ENCODE peak calls at places on chromosomes 1 and 21, in nine cellular contexts. U, V, O, A, I, G, B, R and Q are unnamed samples. For H3K4me1 and H3K9me3, the result is how much of the 10 kb centered on the place peaks cover.

GRCh38 chr1:157580179-157580827 is 17.6 kb downstream of the FCRL4 start:
- DNase-seq in U (peak), V (peak), O (peak), A (peak), I (peak), G (peak), B (peak), R (peak), Q (peak)

GRCh38 chr1:3063379-3064295 is 5.4 kb upstream of the PRDM16 start:
- DNase-seq in U (no peak), V (no peak), O (no peak), A (no peak), I (no peak), G (no peak), B (no peak), R (no peak), Q (no peak)

GRCh38 chr1:209168204-209168603 is 415.3 kb upstream of the CAMK1G start:
- DNase-seq in U (no peak), V (no peak), O (no peak), A (peak), I (no peak), G (peak), B (peak), R (no peak), Q (no peak)

GRCh38 chr1:17306921-17307320 is 1.1 kb upstream of the PADI4 start:
- DNase-seq in U (no peak), V (no peak), O (no peak), A (no peak), I (no peak), G (no peak), B (no peak), R (no peak), Q (no peak)

GRCh38 chr1:31725134-31725533 is 21.3 kb upstream of the COL16A1 start:
- DNase-seq in U (no peak), V (no peak), O (no peak), A (no peak), I (no peak), G (no peak), B (no peak), R (no peak), Q (no peak)

GRCh38 chr1:30471307-30471706 is 252.1 kb downstream of the MATN1 start:
- DNase-seq in U (no peak), V (no peak), O (no peak), A (no peak), I (no peak), G (no peak), B (no peak), R (no peak), Q (no peak)

GRCh38 chr21:35191128-35191527 is 142.0 kb upstream of the RUNX1 start:
- DNase-seq in U (no peak), V (no peak), O (no peak), A (no peak), I (no peak), G (no peak), B (no peak), R (no peak), Q (no peak)

GRCh38 chr1:116833655-116834054 is 76.1 kb upstream of the PTGFRN start:
- DNase-seq in U (no peak), V (no peak), O (no peak), A (no peak), I (no peak), G (no peak), B (no peak), R (no peak), Q (no peak)

GRCh38 chr1:183934284-183934683 is 103.2 kb downstream of the COLGALT2 start:
- DNase-seq in U (no peak), V (no peak), O (no peak), A (no peak), I (no peak), G (no peak), B (no peak), R (no peak), Q (no peak)

DNA sequence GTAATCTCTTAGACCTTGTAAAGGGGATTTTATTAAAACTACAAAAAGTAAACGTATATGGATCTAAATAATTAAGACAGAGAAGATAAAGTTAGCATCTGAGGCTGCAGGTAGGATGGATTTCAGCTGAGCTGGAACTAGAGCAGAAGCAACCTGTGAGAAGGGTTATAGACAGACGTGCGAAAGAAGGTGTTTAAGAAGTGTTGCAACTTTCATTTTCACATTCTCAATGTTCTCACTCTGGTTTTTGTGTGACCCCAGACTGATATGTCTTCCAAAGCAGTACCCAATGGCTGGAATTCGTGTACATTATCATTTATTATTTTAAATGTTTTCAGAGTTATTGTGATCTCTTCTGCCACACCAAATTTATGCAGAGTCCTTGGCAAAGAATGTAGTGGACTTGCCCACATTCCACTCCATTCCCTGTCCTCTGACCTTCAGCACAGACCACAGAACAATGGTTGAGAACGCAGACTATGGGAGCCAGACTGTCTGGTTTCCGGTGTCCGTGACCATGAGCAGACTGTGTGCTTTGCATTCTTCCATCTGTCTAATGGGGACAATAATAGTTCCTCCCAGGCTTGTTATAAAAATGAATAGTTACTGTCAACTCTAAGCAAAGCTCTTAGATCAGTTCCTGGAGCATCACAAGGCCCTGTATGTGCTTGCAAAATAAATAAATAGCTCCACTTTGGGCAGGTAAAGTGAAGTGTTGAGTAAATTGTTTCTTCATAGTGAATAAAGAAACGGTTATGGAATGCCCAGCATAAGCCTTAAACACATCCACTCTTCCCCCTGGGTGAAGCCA is 140.6 kb upstream of the SAMSN1 start:
- DNase-seq in U (no peak), V (no peak), O (no peak), A (no peak), I (peak), G (no peak), B (peak), R (peak), Q (no peak)
- H3K4me1 ChIP-seq in U (under half), V (under half), O (under half), A (under half), I (under half), G (under half), B (under half), R (under half), Q (under half)

GRCh38 chr1:33300673-33301072 is 20.2 kb downstream of the A3GALT2 start:
- DNase-seq in U (peak), V (no peak), O (no peak), A (peak), I (no peak), G (no peak), B (peak), R (no peak), Q (peak)

GRCh38 chr1:33301273-33301984 is 19.5 kb downstream of the A3GALT2 start:
- DNase-seq in U (peak), V (no peak), O (no peak), A (peak), I (peak), G (no peak), B (no peak), R (no peak), Q (peak)

GRCh38 chr1:33299461-33300155 is 21.3 kb downstream of the A3GALT2 start:
- DNase-seq in U (no peak), V (no peak), O (no peak), A (no peak), I (no peak), G (no peak), B (no peak), R (no peak), Q (no peak)

GRCh38 chr1:33305016-33305415 is 15.9 kb downstream of the A3GALT2 start:
- DNase-seq in U (no peak), V (no peak), O (no peak), A (no peak), I (no peak), G (no peak), B (no peak), R (no peak), Q (no peak)

GRCh38 chr1:33302325-33302724 is 18.6 kb downstream of the A3GALT2 start:
- DNase-seq in U (no peak), V (no peak), O (no peak), A (no peak), I (no peak), G (no peak), B (no peak), R (peak), Q (no peak)
- H3K9me3 ChIP-seq in U (under half), V (under half), O (under half), A (under half), I (under half), G (under half), B (under half), R (under half), Q (under half)

GRCh38 chr1:227112538-227112937 is 172.4 kb downstream of the COQ8A start:
- DNase-seq in U (no peak), V (no peak), O (no peak), A (no peak), I (no peak), G (no peak), B (no peak), R (no peak), Q (no peak)

DNA sequence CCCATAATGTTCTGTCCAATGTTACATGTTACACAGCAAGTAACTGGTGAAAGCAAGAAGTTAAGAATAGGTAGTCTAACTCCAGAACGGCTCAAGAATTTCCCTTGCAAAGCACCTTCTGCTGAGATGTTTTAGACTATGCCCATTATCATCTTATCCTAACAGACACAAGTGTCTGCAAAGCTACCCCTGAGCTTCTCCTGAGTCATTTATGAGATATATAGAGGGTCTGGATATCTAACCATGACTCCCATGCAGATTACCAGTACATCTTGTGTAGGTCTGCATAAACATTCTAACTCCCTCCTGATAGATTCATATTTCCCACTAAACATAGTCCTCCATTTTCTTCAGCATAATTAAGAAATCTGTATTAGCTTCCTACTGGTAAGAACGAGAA is 171.7 kb downstream of the COQ8A start:
- DNase-seq in U (no peak), V (no peak), O (no peak), A (no peak), I (no peak), G (no peak), B (no peak), R (no peak), Q (no peak)
- H3K9ac ChIP-seq in U (no peak), V (no peak), O (no peak), A (no peak), I (no peak), G (no peak), B (no peak), R (no peak), Q (no peak)

GRCh38 chr1:193494368-193494767 is 308.0 kb upstream of the B3GALT2 start:
- DNase-seq in U (no peak), V (no peak), O (no peak), A (no peak), I (no peak), G (no peak), B (no peak), R (no peak), Q (no peak)

DNA sequence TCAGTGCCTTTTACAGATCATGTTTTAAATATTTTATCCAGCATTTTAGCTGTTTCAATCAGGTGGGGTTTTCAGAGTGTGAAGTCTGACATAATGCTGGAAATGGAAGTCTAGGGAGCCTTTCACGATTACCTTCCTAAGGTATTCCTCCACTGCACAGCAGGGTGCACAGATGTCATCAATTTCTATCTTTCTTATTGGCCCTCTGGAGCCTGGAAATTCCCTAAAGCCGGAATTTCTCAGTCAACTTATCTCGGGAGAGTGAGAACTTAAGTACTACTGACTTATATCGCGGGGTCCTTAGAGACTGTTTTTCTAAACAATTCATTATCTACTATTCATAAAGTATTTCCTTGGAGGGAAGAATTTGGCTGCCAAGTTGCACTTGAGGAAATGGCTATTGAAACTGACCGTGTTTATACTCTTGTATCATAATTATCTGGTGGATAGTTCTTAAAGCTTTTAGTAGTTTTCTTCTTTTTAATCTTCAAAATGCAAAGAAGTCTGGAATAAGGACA is 311.7 kb upstream of the B3GALT2 start:
- DNase-seq in U (no peak), V (no peak), O (no peak), A (no peak), I (no peak), G (no peak), B (no peak), R (no peak), Q (no peak)
- H3K4me1 ChIP-seq in U (under half), V (under half), O (under half), A (under half), I (under half), G (under half), B (under half), R (under half), Q (under half)

GRCh38 chr1:228241259-228241658 is 33.4 kb downstream of the OBSCN start:
- DNase-seq in U (no peak), V (no peak), O (no peak), A (no peak), I (no peak), G (no peak), B (no peak), R (no peak), Q (no peak)

GRCh38 chr1:228240411-228241240 is 32.8 kb downstream of the OBSCN start:
- DNase-seq in U (no peak), V (no peak), O (no peak), A (no peak), I (no peak), G (no peak), B (no peak), R (no peak), Q (no peak)

GRCh38 chr1:228243093-228243492 is 35.2 kb downstream of the OBSCN start:
- DNase-seq in U (no peak), V (no peak), O (no peak), A (no peak), I (no peak), G (no peak), B (no peak), R (no peak), Q (no peak)

GRCh38 chr1:228245111-228245510 is 37.3 kb downstream of the OBSCN start:
- DNase-seq in U (no peak), V (no peak), O (no peak), A (no peak), I (no peak), G (no peak), B (no peak), R (no peak), Q (no peak)

GRCh38 chr1:228242313-228242864 is 34.5 kb downstream of the OBSCN start:
- DNase-seq in U (no peak), V (no peak), O (no peak), A (no peak), I (no peak), G (no peak), B (no peak), R (no peak), Q (no peak)
- H3K9me3 ChIP-seq in U (under half), V (under half), O (half or more), A (under half), I (under half), G (under half), B (under half), R (under half), Q (half or more)

GRCh38 chr1:160623860-160624259 is 23.0 kb downstream of the SLAMF1 start:
- DNase-seq in U (no peak), V (no peak), O (no peak), A (no peak), I (no peak), G (no peak), B (no peak), R (no peak), Q (no peak)
- H3K9ac ChIP-seq in U (no peak), V (no peak), O (no peak), A (no peak), I (no peak), G (no peak), B (no peak), R (no peak), Q (no peak)

DNA sequence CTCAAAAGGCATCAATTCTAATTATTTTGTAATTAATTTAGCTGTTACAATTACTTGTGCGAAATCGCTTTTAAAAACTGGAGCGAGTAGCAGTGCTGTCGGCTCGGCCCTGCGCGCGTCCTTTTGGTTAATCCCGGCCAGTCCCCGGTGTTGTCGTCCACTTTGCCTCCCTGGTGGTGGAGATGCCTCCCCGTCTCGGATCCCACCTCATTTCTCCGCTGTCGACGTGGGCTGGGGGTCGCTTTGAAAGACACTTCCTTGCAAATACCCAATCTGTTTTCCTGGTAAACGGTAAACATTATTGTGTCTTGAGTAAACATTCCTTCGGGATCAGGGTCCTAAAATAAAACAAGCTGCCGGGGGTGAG is 3.7 kb downstream of the FOXD3 start:
- DNase-seq in U (no peak), V (peak), O (no peak), A (no peak), I (no peak), G (no peak), B (no peak), R (no peak), Q (no peak)
- H3K4me1 ChIP-seq in U (under half), V (under half), O (under half), A (under half), I (under half), G (under half), B (under half), R (under half), Q (under half)

GRCh38 chr21:23009360-23009759 is 2011.2 kb downstream of the NCAM2 start:
- DNase-seq in U (no peak), V (no peak), O (no peak), A (no peak), I (no peak), G (no peak), B (no peak), R (no peak), Q (no peak)

GRCh38 chr21:23014021-23014420 is 2015.8 kb downstream of the NCAM2 start:
- DNase-seq in U (no peak), V (no peak), O (no peak), A (no peak), I (peak), G (no peak), B (no peak), R (no peak), Q (no peak)

GRCh38 chr21:23003951-23004350 is 2005.7 kb downstream of the NCAM2 start:
- DNase-seq in U (no peak), V (no peak), O (no peak), A (no peak), I (no peak), G (no peak), B (no peak), R (no peak), Q (no peak)

DNA sequence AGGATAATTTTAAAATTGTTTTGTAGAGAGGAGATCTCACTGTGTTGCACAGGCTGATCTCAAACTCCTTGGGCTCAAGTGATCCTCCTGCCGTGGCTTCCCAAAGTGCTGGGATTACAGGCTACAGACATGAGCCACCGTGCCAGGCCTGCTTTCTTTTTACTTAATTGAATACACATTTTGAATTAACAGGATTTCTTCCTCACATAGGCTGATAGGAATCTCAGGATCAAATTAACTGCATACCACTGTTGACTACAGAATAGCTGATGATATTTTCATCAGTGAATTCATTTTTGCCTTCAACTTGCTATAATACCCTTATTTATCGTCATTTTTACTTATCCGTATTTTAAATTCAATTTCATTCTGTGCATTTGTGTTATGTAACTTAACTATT is 2010.6 kb downstream of the NCAM2 start:
- DNase-seq in U (no peak), V (no peak), O (no peak), A (no peak), I (no peak), G (no peak), B (no peak), R (no peak), Q (no peak)
- H3K9me3 ChIP-seq in U (under half), V (under half), O (under half), A (under half), I (under half), G (under half), B (under half), R (under half), Q (under half)

GRCh38 chr1:6354659-6355317 is 38.8 kb downstream of the ACOT7 start:
- DNase-seq in U (no peak), V (no peak), O (no peak), A (no peak), I (no peak), G (no peak), B (no peak), R (no peak), Q (no peak)

GRCh38 chr1:6355621-6356020 is 37.9 kb downstream of the ACOT7 start:
- DNase-seq in U (no peak), V (no peak), O (no peak), A (no peak), I (no peak), G (no peak), B (no peak), R (no peak), Q (no peak)

GRCh38 chr1:6352138-6352563 is 41.4 kb downstream of the ACOT7 start:
- DNase-seq in U (no peak), V (peak), O (no peak), A (no peak), I (peak), G (peak), B (peak), R (no peak), Q (no peak)

GRCh38 chr1:6353605-6353947 is 40.0 kb downstream of the ACOT7 start:
- DNase-seq in U (no peak), V (no peak), O (no peak), A (no peak), I (no peak), G (no peak), B (no peak), R (no peak), Q (no peak)

DNA sequence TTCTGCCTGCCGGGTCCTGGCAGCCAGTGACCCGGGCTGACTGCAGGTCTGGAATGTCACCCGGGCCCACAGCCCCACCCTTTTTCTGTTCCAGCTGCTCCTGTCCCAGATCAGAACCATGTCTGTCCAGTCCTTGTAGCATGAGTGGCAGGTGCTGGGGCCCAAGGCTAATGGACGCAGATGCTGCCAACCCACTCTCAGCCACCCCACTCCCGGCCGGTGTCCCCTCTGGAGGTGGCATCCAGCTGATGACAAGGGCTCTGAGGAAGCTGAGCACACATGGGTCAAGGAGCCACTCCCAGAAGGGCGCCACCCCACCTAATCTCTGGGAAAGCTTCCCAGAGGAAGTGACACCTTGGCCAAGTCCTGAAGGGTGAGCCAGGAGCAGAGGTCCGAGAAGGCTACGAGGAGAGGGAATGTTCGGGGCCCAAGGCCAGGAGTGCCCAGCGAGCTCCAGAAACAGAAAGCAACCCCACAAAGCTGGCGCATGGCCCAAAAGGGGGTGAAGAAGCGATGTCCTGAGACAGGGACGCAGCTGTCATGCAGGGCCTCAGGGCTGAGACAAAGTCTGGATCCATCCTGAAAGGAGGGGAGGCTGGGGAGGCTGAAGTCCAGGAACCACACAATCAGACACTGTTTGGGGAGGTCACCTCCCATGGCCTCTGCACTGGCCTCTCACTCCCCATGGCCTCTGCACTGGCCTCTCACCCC is 39.5 kb downstream of the ACOT7 start:
- DNase-seq in U (no peak), V (no peak), O (no peak), A (no peak), I (peak), G (no peak), B (no peak), R (no peak), Q (no peak)
- H3K9ac ChIP-seq in U (no peak), V (no peak), O (peak), A (peak), I (no peak), G (no peak), B (no peak), R (no peak), Q (no peak)